ENCODE peak calls at places on chromosomes 6 and 20, in nine cellular contexts. M is left ventricle myocardium superior; O is posterior vena cava; R is HEK293T; N is pancreas; U is ACHN; Z is HS-27A; G is fibroblast of pulmonary artery; X is stimulated activated CD4-positive, alpha-beta T cell treated with anti-CD3 and anti-CD28 coated beads, Interleukin-4, amount 100 ng/mL, for 24 hours. A is an unnamed sample.
A peak's percentile ranks its signal among the peaks of the same experiment; 100 is the strongest.

GRCh38 chr20:32527447-32528055 is 57.6 kb downstream of the NOL4L start:
- DNase-seq in Z (no peak), N (no peak), G (no peak), R (no peak), U (no peak), X (no peak), M (peak; percentile 54), O (no peak), A (no peak)

GRCh38 chr6:152270301-152270925 is 366.7 kb downstream of the SYNE1 start:
- DNase-seq in R (no peak), X (no peak), U (no peak), N (no peak), G (peak; percentile 44), Z (no peak), O (no peak), M (no peak), A (no peak)

GRCh38 chr6:169288591-169288990 is 34.9 kb upstream of the THBS2 start:
- DNase-seq in U (no peak), G (peak; percentile 63), X (no peak), N (no peak), M (peak; percentile 53), O (peak; percentile 90), R (no peak), Z (no peak), A (no peak)

GRCh38 chr6:27178001-27178730 is 69.3 kb upstream of the PRSS16 start:
- DNase-seq in U (peak; percentile 80), M (peak; percentile 57), Z (no peak), X (peak; percentile 58), O (peak; percentile 79), N (peak; percentile 54), R (no peak), G (peak; percentile 93), A (peak; percentile 69)

GRCh38 chr6:3850451-3851203 is 1.5 kb downstream of the FAM50B start:
- DNase-seq in M (peak; percentile 36), R (no peak), X (peak; percentile 70), G (no peak), N (no peak), Z (no peak), O (no peak), U (no peak), A (no peak)

GRCh38 chr6:68502946-68503345 is 132.1 kb upstream of the ADGRB3 start:
- DNase-seq in M (no peak), O (no peak), G (no peak), X (no peak), U (no peak), Z (no peak), R (no peak), N (no peak), A (no peak)

GRCh38 chr20:32115196-32115767 is 5.8 kb downstream of the TM9SF4 start:
- DNase-seq in X (no peak), N (no peak), R (no peak), Z (no peak), M (no peak), U (no peak), G (no peak), O (no peak), A (no peak)

GRCh38 chr6:109687271-109687721 is 3.7 kb downstream of the AK9 start:
- DNase-seq in O (no peak), X (peak; percentile 9), N (no peak), Z (peak; percentile 90), R (no peak), U (peak; percentile 64), G (peak; percentile 95), M (no peak), A (no peak)

GRCh38 chr6:100175814-100176275 is 181.8 kb upstream of the MCHR2 start:
- DNase-seq in M (no peak), G (peak; percentile 91), O (no peak), X (no peak), N (peak; percentile 37), Z (peak; percentile 48), U (no peak), R (no peak), A (peak; percentile 19)

GRCh38 chr20:5078399-5078958 is 41.3 kb downstream of the PCNA start:
- DNase-seq in R (no peak), Z (no peak), U (peak; percentile 77), X (peak; percentile 83), G (peak; percentile 33), O (peak; percentile 86), N (no peak), M (peak; percentile 52), A (peak; percentile 31)